ENCODE peak calls at places on chromosomes 4 and X, in four cellular contexts. X is NCI-H1092 treated with DMSO at 0.1 percent for 48 hours; Q is activated effector memory CD4-positive, alpha-beta T cell treated with Interleukin-2 at 50 U/mL for 16 hours; S is AG04450. J is an unnamed sample.
A peak's percentile ranks its signal among the peaks of the same experiment; 100 is the strongest.

GRCh38 chr4:140856692-140857091 is 100.5 kb upstream of the TBC1D9 start:
- DNase-seq in X (peak; percentile 72), Q (no peak), S (no peak), J (peak; percentile 57)

GRCh38 chr4:20445933-20446723 is 194.4 kb downstream of the SLIT2 start:
- DNase-seq in X (no peak), Q (no peak), S (no peak), J (peak; percentile 77)

GRCh38 chr4:790466-790820 is 35.5 kb downstream of the CPLX1 start:
- DNase-seq in X (no peak), Q (no peak), S (no peak), J (no peak)

GRCh38 chr4:149788286-149788685 is 27.4 kb downstream of the IQCM start:
- DNase-seq in X (no peak), Q (no peak), S (no peak), J (no peak)

GRCh38 chrX:134600714-134601113 is 57.6 kb downstream of the PLAC1 start:
- DNase-seq in X (no peak), Q (no peak), S (no peak), J (no peak)

GRCh38 chrX:129983575-129984131 is 1.2 kb downstream of the BCORL1 start:
- DNase-seq in X (peak; percentile 24), Q (no peak), S (no peak), J (peak; percentile 64)

GRCh38 chrX:109172091-109172602 is 309.7 kb downstream of the GUCY2F start:
- DNase-seq in X (no peak), Q (no peak), S (no peak), J (no peak)

GRCh38 chr4:24967346-24967745 is 54.5 kb upstream of the CCDC149 start:
- DNase-seq in X (no peak), Q (no peak), S (no peak), J (no peak)

GRCh38 chrX:40101430-40101802 is 3.7 kb upstream of the BCOR start:
- DNase-seq in X (no peak), Q (no peak), S (no peak), J (no peak)